ENCODE peak calls at places on chromosomes 12 and 14, in ten cellular contexts. One of them, this sample, is unnamed.

GRCh38 chr12:130286041-130286440 is 51.6 kb upstream of the PIWIL1 start:
- DNase-seq in NCI-H2171: no peak
- DNase-seq in tibial nerve: no peak
- DNase-seq in NCI-H345: no peak
- DNase-seq in stomach: no peak
- DNase-seq in stimulated activated CD4-positive, alpha-beta T cell treated with anti-CD3 and anti-CD28 coated beads, Interleukin-1b, Interleukin-23, amount 100 ng/mL, for 1 hour: no peak
- DNase-seq in vagina: no peak
- DNase-seq in T-cell: no peak
- DNase-seq in stimulated activated CD8-positive, alpha-beta memory T cell treated with anti-CD3 and anti-CD28 coated beads, Interleukin-15, amount 100 ng/mL, for 24 hours: no peak
- DNase-seq in HT1080: peak
- DNase-seq in this sample: no peak

GRCh38 chr12:25983625-25984024 is 25.1 kb downstream of the RASSF8 start:
- DNase-seq in stomach: no peak
- DNase-seq in HT1080: no peak
- DNase-seq in stimulated activated CD4-positive, alpha-beta T cell treated with anti-CD3 and anti-CD28 coated beads, Interleukin-1b, Interleukin-23, amount 100 ng/mL, for 1 hour: no peak
- DNase-seq in vagina: no peak
- DNase-seq in T-cell: no peak
- DNase-seq in NCI-H345: no peak
- DNase-seq in NCI-H2171: no peak
- DNase-seq in stimulated activated CD8-positive, alpha-beta memory T cell treated with anti-CD3 and anti-CD28 coated beads, Interleukin-15, amount 100 ng/mL, for 24 hours: no peak
- DNase-seq in tibial nerve: no peak
- DNase-seq in this sample: no peak

GRCh38 chr12:108004368-108004767 is 124.7 kb upstream of the WSCD2 start:
- DNase-seq in stimulated activated CD4-positive, alpha-beta T cell treated with anti-CD3 and anti-CD28 coated beads, Interleukin-1b, Interleukin-23, amount 100 ng/mL, for 1 hour: no peak
- DNase-seq in NCI-H2171: peak
- DNase-seq in vagina: no peak
- DNase-seq in tibial nerve: no peak
- DNase-seq in HT1080: no peak
- DNase-seq in stimulated activated CD8-positive, alpha-beta memory T cell treated with anti-CD3 and anti-CD28 coated beads, Interleukin-15, amount 100 ng/mL, for 24 hours: no peak
- DNase-seq in stomach: no peak
- DNase-seq in T-cell: no peak
- DNase-seq in NCI-H345: no peak
- DNase-seq in this sample: peak

GRCh38 chr12:272942-273906 is 10.6 kb upstream of the SLC6A13 start:
- DNase-seq in NCI-H2171: no peak
- DNase-seq in NCI-H345: no peak
- DNase-seq in stimulated activated CD4-positive, alpha-beta T cell treated with anti-CD3 and anti-CD28 coated beads, Interleukin-1b, Interleukin-23, amount 100 ng/mL, for 1 hour: no peak
- DNase-seq in HT1080: no peak
- DNase-seq in stimulated activated CD8-positive, alpha-beta memory T cell treated with anti-CD3 and anti-CD28 coated beads, Interleukin-15, amount 100 ng/mL, for 24 hours: no peak
- DNase-seq in stomach: no peak
- DNase-seq in vagina: no peak
- DNase-seq in T-cell: no peak
- DNase-seq in tibial nerve: no peak
- DNase-seq in this sample: no peak

GRCh38 chr12:118271770-118272417 is 100.8 kb downstream of the TAOK3 start:
- DNase-seq in stimulated activated CD8-positive, alpha-beta memory T cell treated with anti-CD3 and anti-CD28 coated beads, Interleukin-15, amount 100 ng/mL, for 24 hours: no peak
- DNase-seq in stomach: no peak
- DNase-seq in NCI-H2171: no peak
- DNase-seq in HT1080: no peak
- DNase-seq in tibial nerve: no peak
- DNase-seq in stimulated activated CD4-positive, alpha-beta T cell treated with anti-CD3 and anti-CD28 coated beads, Interleukin-1b, Interleukin-23, amount 100 ng/mL, for 1 hour: no peak
- DNase-seq in NCI-H345: no peak
- DNase-seq in T-cell: no peak
- DNase-seq in vagina: no peak
- DNase-seq in this sample: no peak

GRCh38 chr12:7638764-7639570 is 26.7 kb downstream of the APOBEC1 start:
- DNase-seq in vagina: peak
- DNase-seq in stimulated activated CD8-positive, alpha-beta memory T cell treated with anti-CD3 and anti-CD28 coated beads, Interleukin-15, amount 100 ng/mL, for 24 hours: no peak
- DNase-seq in T-cell: peak
- DNase-seq in NCI-H345: peak
- DNase-seq in NCI-H2171: peak
- DNase-seq in HT1080: peak
- DNase-seq in stimulated activated CD4-positive, alpha-beta T cell treated with anti-CD3 and anti-CD28 coated beads, Interleukin-1b, Interleukin-23, amount 100 ng/mL, for 1 hour: peak
- DNase-seq in tibial nerve: peak
- DNase-seq in stomach: peak
- DNase-seq in this sample: peak

GRCh38 chr14:50821471-50822464 is 9.2 kb downstream of the NIN start:
- DNase-seq in stimulated activated CD8-positive, alpha-beta memory T cell treated with anti-CD3 and anti-CD28 coated beads, Interleukin-15, amount 100 ng/mL, for 24 hours: no peak
- DNase-seq in NCI-H2171: no peak
- DNase-seq in stomach: peak
- DNase-seq in tibial nerve: no peak
- DNase-seq in vagina: no peak
- DNase-seq in NCI-H345: no peak
- DNase-seq in T-cell: peak
- DNase-seq in stimulated activated CD4-positive, alpha-beta T cell treated with anti-CD3 and anti-CD28 coated beads, Interleukin-1b, Interleukin-23, amount 100 ng/mL, for 1 hour: no peak
- DNase-seq in HT1080: no peak
- DNase-seq in this sample: no peak

GRCh38 chr14:76595266-76595665 is 166.0 kb upstream of the VASH1 start:
- DNase-seq in vagina: no peak
- DNase-seq in stomach: no peak
- DNase-seq in T-cell: no peak
- DNase-seq in tibial nerve: no peak
- DNase-seq in stimulated activated CD8-positive, alpha-beta memory T cell treated with anti-CD3 and anti-CD28 coated beads, Interleukin-15, amount 100 ng/mL, for 24 hours: no peak
- DNase-seq in NCI-H345: no peak
- DNase-seq in stimulated activated CD4-positive, alpha-beta T cell treated with anti-CD3 and anti-CD28 coated beads, Interleukin-1b, Interleukin-23, amount 100 ng/mL, for 1 hour: no peak
- DNase-seq in HT1080: no peak
- DNase-seq in NCI-H2171: no peak
- DNase-seq in this sample: no peak

GRCh38 chr12:32983968-32984367 is 87.4 kb upstream of the PKP2 start:
- DNase-seq in stimulated activated CD4-positive, alpha-beta T cell treated with anti-CD3 and anti-CD28 coated beads, Interleukin-1b, Interleukin-23, amount 100 ng/mL, for 1 hour: no peak
- DNase-seq in stimulated activated CD8-positive, alpha-beta memory T cell treated with anti-CD3 and anti-CD28 coated beads, Interleukin-15, amount 100 ng/mL, for 24 hours: no peak
- DNase-seq in NCI-H2171: no peak
- DNase-seq in tibial nerve: no peak
- DNase-seq in NCI-H345: no peak
- DNase-seq in T-cell: no peak
- DNase-seq in stomach: no peak
- DNase-seq in HT1080: peak
- DNase-seq in vagina: no peak
- DNase-seq in this sample: no peak

GRCh38 chr14:74980746-74981661 is 21.7 kb upstream of the EIF2B2 start:
- DNase-seq in tibial nerve: no peak
- DNase-seq in NCI-H2171: no peak
- DNase-seq in HT1080: peak
- DNase-seq in stomach: no peak
- DNase-seq in stimulated activated CD4-positive, alpha-beta T cell treated with anti-CD3 and anti-CD28 coated beads, Interleukin-1b, Interleukin-23, amount 100 ng/mL, for 1 hour: no peak
- DNase-seq in stimulated activated CD8-positive, alpha-beta memory T cell treated with anti-CD3 and anti-CD28 coated beads, Interleukin-15, amount 100 ng/mL, for 24 hours: no peak
- DNase-seq in NCI-H345: no peak
- DNase-seq in T-cell: no peak
- DNase-seq in vagina: no peak
- DNase-seq in this sample: peak

GRCh38 chr12:30457621-30458289 is 237.9 kb downstream of the IPO8 start:
- DNase-seq in NCI-H2171: no peak
- DNase-seq in T-cell: no peak
- DNase-seq in HT1080: peak
- DNase-seq in NCI-H345: peak
- DNase-seq in vagina: no peak
- DNase-seq in stomach: no peak
- DNase-seq in stimulated activated CD8-positive, alpha-beta memory T cell treated with anti-CD3 and anti-CD28 coated beads, Interleukin-15, amount 100 ng/mL, for 24 hours: no peak
- DNase-seq in tibial nerve: no peak
- DNase-seq in stimulated activated CD4-positive, alpha-beta T cell treated with anti-CD3 and anti-CD28 coated beads, Interleukin-1b, Interleukin-23, amount 100 ng/mL, for 1 hour: no peak
- DNase-seq in this sample: peak

GRCh38 chr12:57717131-57717530 is 21.4 kb downstream of the AGAP2 start:
- DNase-seq in stimulated activated CD8-positive, alpha-beta memory T cell treated with anti-CD3 and anti-CD28 coated beads, Interleukin-15, amount 100 ng/mL, for 24 hours: no peak
- DNase-seq in T-cell: no peak
- DNase-seq in HT1080: no peak
- DNase-seq in tibial nerve: no peak
- DNase-seq in NCI-H2171: no peak
- DNase-seq in vagina: peak
- DNase-seq in NCI-H345: no peak
- DNase-seq in stimulated activated CD4-positive, alpha-beta T cell treated with anti-CD3 and anti-CD28 coated beads, Interleukin-1b, Interleukin-23, amount 100 ng/mL, for 1 hour: no peak
- DNase-seq in stomach: no peak
- DNase-seq in this sample: no peak

GRCh38 chr14:105913861-105914260 is 387.5 kb downstream of the TMEM121 start:
- DNase-seq in tibial nerve: no peak
- DNase-seq in T-cell: no peak
- DNase-seq in vagina: no peak
- DNase-seq in stimulated activated CD4-positive, alpha-beta T cell treated with anti-CD3 and anti-CD28 coated beads, Interleukin-1b, Interleukin-23, amount 100 ng/mL, for 1 hour: no peak
- DNase-seq in stomach: no peak
- DNase-seq in HT1080: no peak
- DNase-seq in NCI-H2171: no peak
- DNase-seq in NCI-H345: no peak
- DNase-seq in stimulated activated CD8-positive, alpha-beta memory T cell treated with anti-CD3 and anti-CD28 coated beads, Interleukin-15, amount 100 ng/mL, for 24 hours: no peak
- DNase-seq in this sample: no peak

GRCh38 chr14:105367116-105368031 is 31.0 kb upstream of the TEX22 start:
- DNase-seq in NCI-H2171: no peak
- DNase-seq in vagina: no peak
- DNase-seq in tibial nerve: no peak
- DNase-seq in stimulated activated CD4-positive, alpha-beta T cell treated with anti-CD3 and anti-CD28 coated beads, Interleukin-1b, Interleukin-23, amount 100 ng/mL, for 1 hour: no peak
- DNase-seq in NCI-H345: no peak
- DNase-seq in HT1080: no peak
- DNase-seq in T-cell: no peak
- DNase-seq in stimulated activated CD8-positive, alpha-beta memory T cell treated with anti-CD3 and anti-CD28 coated beads, Interleukin-15, amount 100 ng/mL, for 24 hours: no peak
- DNase-seq in stomach: no peak
- DNase-seq in this sample: no peak

GRCh38 chr12:109951136-109951535 is 45.0 kb downstream of the GIT2 start:
- DNase-seq in stomach: no peak
- DNase-seq in HT1080: peak
- DNase-seq in vagina: no peak
- DNase-seq in stimulated activated CD8-positive, alpha-beta memory T cell treated with anti-CD3 and anti-CD28 coated beads, Interleukin-15, amount 100 ng/mL, for 24 hours: no peak
- DNase-seq in stimulated activated CD4-positive, alpha-beta T cell treated with anti-CD3 and anti-CD28 coated beads, Interleukin-1b, Interleukin-23, amount 100 ng/mL, for 1 hour: no peak
- DNase-seq in T-cell: no peak
- DNase-seq in NCI-H345: no peak
- DNase-seq in NCI-H2171: no peak
- DNase-seq in tibial nerve: no peak
- DNase-seq in this sample: peak

GRCh38 chr12:131832393-131833231 is 4.4 kb downstream of the MMP17 start:
- DNase-seq in NCI-H345: peak
- DNase-seq in HT1080: no peak
- DNase-seq in NCI-H2171: peak
- DNase-seq in stomach: no peak
- DNase-seq in T-cell: no peak
- DNase-seq in stimulated activated CD4-positive, alpha-beta T cell treated with anti-CD3 and anti-CD28 coated beads, Interleukin-1b, Interleukin-23, amount 100 ng/mL, for 1 hour: no peak
- DNase-seq in tibial nerve: peak
- DNase-seq in stimulated activated CD8-positive, alpha-beta memory T cell treated with anti-CD3 and anti-CD28 coated beads, Interleukin-15, amount 100 ng/mL, for 24 hours: no peak
- DNase-seq in vagina: no peak
- DNase-seq in this sample: no peak

GRCh38 chr14:65495196-65495595 is 82.7 kb downstream of the FUT8 start:
- DNase-seq in NCI-H2171: no peak
- DNase-seq in T-cell: no peak
- DNase-seq in NCI-H345: no peak
- DNase-seq in stimulated activated CD4-positive, alpha-beta T cell treated with anti-CD3 and anti-CD28 coated beads, Interleukin-1b, Interleukin-23, amount 100 ng/mL, for 1 hour: no peak
- DNase-seq in stimulated activated CD8-positive, alpha-beta memory T cell treated with anti-CD3 and anti-CD28 coated beads, Interleukin-15, amount 100 ng/mL, for 24 hours: no peak
- DNase-seq in vagina: no peak
- DNase-seq in tibial nerve: no peak
- DNase-seq in HT1080: no peak
- DNase-seq in stomach: no peak
- DNase-seq in this sample: peak

GRCh38 chr14:51554953-51555352 is 96.8 kb upstream of the FRMD6 start:
- DNase-seq in NCI-H345: no peak
- DNase-seq in stimulated activated CD4-positive, alpha-beta T cell treated with anti-CD3 and anti-CD28 coated beads, Interleukin-1b, Interleukin-23, amount 100 ng/mL, for 1 hour: no peak
- DNase-seq in stomach: no peak
- DNase-seq in T-cell: no peak
- DNase-seq in HT1080: peak
- DNase-seq in vagina: no peak
- DNase-seq in tibial nerve: no peak
- DNase-seq in NCI-H2171: peak
- DNase-seq in stimulated activated CD8-positive, alpha-beta memory T cell treated with anti-CD3 and anti-CD28 coated beads, Interleukin-15, amount 100 ng/mL, for 24 hours: no peak
- DNase-seq in this sample: peak

GRCh38 chr12:15863258-15863835 is 18.8 kb upstream of the STRAP start:
- DNase-seq in stomach: no peak
- DNase-seq in stimulated activated CD4-positive, alpha-beta T cell treated with anti-CD3 and anti-CD28 coated beads, Interleukin-1b, Interleukin-23, amount 100 ng/mL, for 1 hour: no peak
- DNase-seq in tibial nerve: no peak
- DNase-seq in stimulated activated CD8-positive, alpha-beta memory T cell treated with anti-CD3 and anti-CD28 coated beads, Interleukin-15, amount 100 ng/mL, for 24 hours: no peak
- DNase-seq in HT1080: no peak
- DNase-seq in T-cell: no peak
- DNase-seq in NCI-H2171: no peak
- DNase-seq in NCI-H345: no peak
- DNase-seq in vagina: no peak
- DNase-seq in this sample: peak

GRCh38 chr12:124913474-124914391 is 717 bp downstream of the UBC start:
- DNase-seq in stimulated activated CD8-positive, alpha-beta memory T cell treated with anti-CD3 and anti-CD28 coated beads, Interleukin-15, amount 100 ng/mL, for 24 hours: peak
- DNase-seq in T-cell: peak
- DNase-seq in vagina: peak
- DNase-seq in stomach: peak
- DNase-seq in NCI-H2171: no peak
- DNase-seq in HT1080: peak
- DNase-seq in tibial nerve: peak
- DNase-seq in NCI-H345: no peak
- DNase-seq in stimulated activated CD4-positive, alpha-beta T cell treated with anti-CD3 and anti-CD28 coated beads, Interleukin-1b, Interleukin-23, amount 100 ng/mL, for 1 hour: peak
- DNase-seq in this sample: peak

GRCh38 chr12:119802472-119802871 is 74.6 kb downstream of the CIT start:
- DNase-seq in HT1080: no peak
- DNase-seq in tibial nerve: peak
- DNase-seq in NCI-H345: no peak
- DNase-seq in NCI-H2171: no peak
- DNase-seq in T-cell: no peak
- DNase-seq in stomach: no peak
- DNase-seq in stimulated activated CD8-positive, alpha-beta memory T cell treated with anti-CD3 and anti-CD28 coated beads, Interleukin-15, amount 100 ng/mL, for 24 hours: no peak
- DNase-seq in vagina: no peak
- DNase-seq in stimulated activated CD4-positive, alpha-beta T cell treated with anti-CD3 and anti-CD28 coated beads, Interleukin-1b, Interleukin-23, amount 100 ng/mL, for 1 hour: no peak
- DNase-seq in this sample: peak

GRCh38 chr12:131346578-131347344 is 364.1 kb upstream of the SFSWAP start:
- DNase-seq in stomach: no peak
- DNase-seq in vagina: peak
- DNase-seq in T-cell: no peak
- DNase-seq in stimulated activated CD8-positive, alpha-beta memory T cell treated with anti-CD3 and anti-CD28 coated beads, Interleukin-15, amount 100 ng/mL, for 24 hours: no peak
- DNase-seq in tibial nerve: no peak
- DNase-seq in HT1080: no peak
- DNase-seq in NCI-H345: no peak
- DNase-seq in stimulated activated CD4-positive, alpha-beta T cell treated with anti-CD3 and anti-CD28 coated beads, Interleukin-1b, Interleukin-23, amount 100 ng/mL, for 1 hour: no peak
- DNase-seq in NCI-H2171: no peak
- DNase-seq in this sample: no peak

GRCh38 chr14:21526672-21527319 is 650 bp upstream of the SALL2 start:
- DNase-seq in stimulated activated CD8-positive, alpha-beta memory T cell treated with anti-CD3 and anti-CD28 coated beads, Interleukin-15, amount 100 ng/mL, for 24 hours: no peak
- DNase-seq in T-cell: no peak
- DNase-seq in stimulated activated CD4-positive, alpha-beta T cell treated with anti-CD3 and anti-CD28 coated beads, Interleukin-1b, Interleukin-23, amount 100 ng/mL, for 1 hour: no peak
- DNase-seq in HT1080: no peak
- DNase-seq in vagina: no peak
- DNase-seq in NCI-H345: peak
- DNase-seq in NCI-H2171: peak
- DNase-seq in stomach: no peak
- DNase-seq in tibial nerve: no peak
- DNase-seq in this sample: no peak

GRCh38 chr14:21268612-21269251 is 510 bp downstream of the HNRNPC start:
- DNase-seq in HT1080: peak
- DNase-seq in vagina: no peak
- DNase-seq in stimulated activated CD8-positive, alpha-beta memory T cell treated with anti-CD3 and anti-CD28 coated beads, Interleukin-15, amount 100 ng/mL, for 24 hours: no peak
- DNase-seq in stimulated activated CD4-positive, alpha-beta T cell treated with anti-CD3 and anti-CD28 coated beads, Interleukin-1b, Interleukin-23, amount 100 ng/mL, for 1 hour: no peak
- DNase-seq in NCI-H345: peak
- DNase-seq in tibial nerve: no peak
- DNase-seq in stomach: peak
- DNase-seq in T-cell: peak
- DNase-seq in NCI-H2171: peak
- DNase-seq in this sample: peak

GRCh38 chr12:121093487-121093891 is 39.2 kb upstream of the P2RX7 start:
- DNase-seq in stomach: no peak
- DNase-seq in stimulated activated CD8-positive, alpha-beta memory T cell treated with anti-CD3 and anti-CD28 coated beads, Interleukin-15, amount 100 ng/mL, for 24 hours: no peak
- DNase-seq in NCI-H345: no peak
- DNase-seq in vagina: no peak
- DNase-seq in T-cell: no peak
- DNase-seq in stimulated activated CD4-positive, alpha-beta T cell treated with anti-CD3 and anti-CD28 coated beads, Interleukin-1b, Interleukin-23, amount 100 ng/mL, for 1 hour: no peak
- DNase-seq in HT1080: no peak
- DNase-seq in NCI-H2171: no peak
- DNase-seq in tibial nerve: no peak
- DNase-seq in this sample: no peak

GRCh38 chr14:52402812-52403526 is 88.9 kb downstream of the PTGER2 start:
- DNase-seq in vagina: no peak
- DNase-seq in NCI-H2171: no peak
- DNase-seq in T-cell: no peak
- DNase-seq in HT1080: peak
- DNase-seq in stimulated activated CD4-positive, alpha-beta T cell treated with anti-CD3 and anti-CD28 coated beads, Interleukin-1b, Interleukin-23, amount 100 ng/mL, for 1 hour: no peak
- DNase-seq in NCI-H345: no peak
- DNase-seq in stimulated activated CD8-positive, alpha-beta memory T cell treated with anti-CD3 and anti-CD28 coated beads, Interleukin-15, amount 100 ng/mL, for 24 hours: no peak
- DNase-seq in stomach: no peak
- DNase-seq in tibial nerve: no peak
- DNase-seq in this sample: peak

GRCh38 chr12:124510301-124510970 is 57.0 kb downstream of the NCOR2 start:
- DNase-seq in HT1080: peak
- DNase-seq in stimulated activated CD4-positive, alpha-beta T cell treated with anti-CD3 and anti-CD28 coated beads, Interleukin-1b, Interleukin-23, amount 100 ng/mL, for 1 hour: no peak
- DNase-seq in tibial nerve: no peak
- DNase-seq in stimulated activated CD8-positive, alpha-beta memory T cell treated with anti-CD3 and anti-CD28 coated beads, Interleukin-15, amount 100 ng/mL, for 24 hours: no peak
- DNase-seq in T-cell: no peak
- DNase-seq in stomach: peak
- DNase-seq in NCI-H345: no peak
- DNase-seq in NCI-H2171: no peak
- DNase-seq in vagina: no peak
- DNase-seq in this sample: no peak

GRCh38 chr14:20197459-20197858 is 6.8 kb downstream of the OR11G2 start:
- DNase-seq in NCI-H345: no peak
- DNase-seq in stimulated activated CD8-positive, alpha-beta memory T cell treated with anti-CD3 and anti-CD28 coated beads, Interleukin-15, amount 100 ng/mL, for 24 hours: no peak
- DNase-seq in HT1080: no peak
- DNase-seq in NCI-H2171: no peak
- DNase-seq in tibial nerve: no peak
- DNase-seq in stomach: no peak
- DNase-seq in T-cell: no peak
- DNase-seq in stimulated activated CD4-positive, alpha-beta T cell treated with anti-CD3 and anti-CD28 coated beads, Interleukin-1b, Interleukin-23, amount 100 ng/mL, for 1 hour: no peak
- DNase-seq in vagina: no peak
- DNase-seq in this sample: no peak